ENCODE peak calls at places on chromosomes 12 and 14, in nine cellular contexts. One of them, this sample, is unnamed.

GRCh38 chr12:98870521-98870920 is 225.4 kb downstream of the APAF1 start:
- DNase-seq in MM.1S: no peak
- DNase-seq in endodermal cell: peak; percentile 76
- DNase-seq in dorsolateral prefrontal cortex: peak; percentile 63
- DNase-seq in mucosa of descending colon: no peak
- DNase-seq in cardiac muscle cell: no peak
- DNase-seq in fibroblast of pulmonary artery: no peak
- DNase-seq in astrocyte: no peak
- DNase-seq in CD8-positive, alpha-beta T cell: no peak
- DNase-seq in this sample: no peak

GRCh38 chr14:22602853-22603252 is 4.8 kb downstream of the ABHD4 start:
- DNase-seq in dorsolateral prefrontal cortex: no peak
- DNase-seq in mucosa of descending colon: no peak
- DNase-seq in MM.1S: no peak
- DNase-seq in endodermal cell: no peak
- DNase-seq in CD8-positive, alpha-beta T cell: no peak
- DNase-seq in fibroblast of pulmonary artery: no peak
- DNase-seq in cardiac muscle cell: no peak
- DNase-seq in astrocyte: no peak
- DNase-seq in this sample: no peak

GRCh38 chr12:124041907-124042306 is 68.9 kb downstream of the ZNF664 start:
- DNase-seq in dorsolateral prefrontal cortex: no peak
- DNase-seq in mucosa of descending colon: no peak
- DNase-seq in cardiac muscle cell: no peak
- DNase-seq in astrocyte: no peak
- DNase-seq in fibroblast of pulmonary artery: no peak
- DNase-seq in CD8-positive, alpha-beta T cell: no peak
- DNase-seq in MM.1S: no peak
- DNase-seq in endodermal cell: no peak
- DNase-seq in this sample: no peak

GRCh38 chr12:99767809-99768208 is 120.3 kb downstream of the GARIN6 start:
- DNase-seq in astrocyte: peak; percentile 1
- DNase-seq in fibroblast of pulmonary artery: peak; percentile 37
- DNase-seq in MM.1S: peak; percentile 43
- DNase-seq in CD8-positive, alpha-beta T cell: no peak
- DNase-seq in cardiac muscle cell: peak; percentile 16
- DNase-seq in endodermal cell: no peak
- DNase-seq in mucosa of descending colon: no peak
- DNase-seq in dorsolateral prefrontal cortex: no peak
- DNase-seq in this sample: peak; percentile 23

GRCh38 chr12:11853126-11853525 is 203.7 kb downstream of the ETV6 start:
- DNase-seq in mucosa of descending colon: peak; percentile 64
- DNase-seq in cardiac muscle cell: no peak
- DNase-seq in astrocyte: no peak
- DNase-seq in MM.1S: no peak
- DNase-seq in dorsolateral prefrontal cortex: no peak
- DNase-seq in endodermal cell: no peak
- DNase-seq in CD8-positive, alpha-beta T cell: no peak
- DNase-seq in fibroblast of pulmonary artery: no peak
- DNase-seq in this sample: no peak

GRCh38 chr14:103607039-103607668 is 21.9 kb upstream of the KLC1 start:
- DNase-seq in dorsolateral prefrontal cortex: peak; percentile 76
- DNase-seq in fibroblast of pulmonary artery: peak; percentile 90
- DNase-seq in CD8-positive, alpha-beta T cell: peak; percentile 71
- DNase-seq in endodermal cell: peak; percentile 65
- DNase-seq in MM.1S: peak; percentile 86
- DNase-seq in mucosa of descending colon: peak; percentile 77
- DNase-seq in cardiac muscle cell: peak; percentile 23
- DNase-seq in astrocyte: peak; percentile 92
- DNase-seq in this sample: peak; percentile 90

GRCh38 chr12:115872212-115872611 is 405.3 kb downstream of the MED13L start:
- DNase-seq in cardiac muscle cell: no peak
- DNase-seq in astrocyte: no peak
- DNase-seq in endodermal cell: peak; percentile 60
- DNase-seq in fibroblast of pulmonary artery: no peak
- DNase-seq in mucosa of descending colon: no peak
- DNase-seq in CD8-positive, alpha-beta T cell: no peak
- DNase-seq in dorsolateral prefrontal cortex: no peak
- DNase-seq in MM.1S: no peak
- DNase-seq in this sample: no peak

GRCh38 chr12:105980533-105980932 is 158.2 kb downstream of the NUAK1 start:
- DNase-seq in CD8-positive, alpha-beta T cell: no peak
- DNase-seq in fibroblast of pulmonary artery: no peak
- DNase-seq in astrocyte: no peak
- DNase-seq in MM.1S: no peak
- DNase-seq in mucosa of descending colon: no peak
- DNase-seq in cardiac muscle cell: no peak
- DNase-seq in dorsolateral prefrontal cortex: no peak
- DNase-seq in endodermal cell: peak; percentile 58
- DNase-seq in this sample: no peak

GRCh38 chr12:53623986-53624385 is 2.2 kb downstream of the ATF7 start:
- DNase-seq in endodermal cell: no peak
- DNase-seq in astrocyte: peak; percentile 59
- DNase-seq in mucosa of descending colon: peak; percentile 30
- DNase-seq in cardiac muscle cell: peak; percentile 23
- DNase-seq in MM.1S: no peak
- DNase-seq in dorsolateral prefrontal cortex: no peak
- DNase-seq in CD8-positive, alpha-beta T cell: no peak
- DNase-seq in fibroblast of pulmonary artery: peak; percentile 66
- DNase-seq in this sample: no peak

GRCh38 chr14:79540394-79540793 is 670.9 kb downstream of the DIO2 start:
- DNase-seq in cardiac muscle cell: no peak
- DNase-seq in MM.1S: no peak
- DNase-seq in CD8-positive, alpha-beta T cell: no peak
- DNase-seq in dorsolateral prefrontal cortex: no peak
- DNase-seq in astrocyte: no peak
- DNase-seq in mucosa of descending colon: no peak
- DNase-seq in fibroblast of pulmonary artery: no peak
- DNase-seq in endodermal cell: no peak
- DNase-seq in this sample: no peak

GRCh38 chr14:79542121-79542520 is 669.2 kb downstream of the DIO2 start:
- DNase-seq in MM.1S: no peak
- DNase-seq in CD8-positive, alpha-beta T cell: no peak
- DNase-seq in cardiac muscle cell: no peak
- DNase-seq in endodermal cell: no peak
- DNase-seq in mucosa of descending colon: no peak
- DNase-seq in dorsolateral prefrontal cortex: no peak
- DNase-seq in astrocyte: peak; percentile 54
- DNase-seq in fibroblast of pulmonary artery: peak; percentile 40
- DNase-seq in this sample: no peak

GRCh38 chr14:79544671-79545070 is 666.6 kb downstream of the DIO2 start:
- DNase-seq in astrocyte: peak; percentile 98
- DNase-seq in mucosa of descending colon: no peak
- DNase-seq in cardiac muscle cell: no peak
- DNase-seq in CD8-positive, alpha-beta T cell: no peak
- DNase-seq in fibroblast of pulmonary artery: peak; percentile 45
- DNase-seq in endodermal cell: no peak
- DNase-seq in MM.1S: no peak
- DNase-seq in dorsolateral prefrontal cortex: no peak
- DNase-seq in this sample: no peak

GRCh38 chr14:79543348-79543747 is 668.0 kb downstream of the DIO2 start:
- DNase-seq in CD8-positive, alpha-beta T cell: no peak
- DNase-seq in fibroblast of pulmonary artery: no peak
- DNase-seq in dorsolateral prefrontal cortex: no peak
- DNase-seq in endodermal cell: no peak
- DNase-seq in astrocyte: no peak
- DNase-seq in MM.1S: no peak
- DNase-seq in mucosa of descending colon: no peak
- DNase-seq in cardiac muscle cell: no peak
- DNase-seq in this sample: no peak

DNA sequence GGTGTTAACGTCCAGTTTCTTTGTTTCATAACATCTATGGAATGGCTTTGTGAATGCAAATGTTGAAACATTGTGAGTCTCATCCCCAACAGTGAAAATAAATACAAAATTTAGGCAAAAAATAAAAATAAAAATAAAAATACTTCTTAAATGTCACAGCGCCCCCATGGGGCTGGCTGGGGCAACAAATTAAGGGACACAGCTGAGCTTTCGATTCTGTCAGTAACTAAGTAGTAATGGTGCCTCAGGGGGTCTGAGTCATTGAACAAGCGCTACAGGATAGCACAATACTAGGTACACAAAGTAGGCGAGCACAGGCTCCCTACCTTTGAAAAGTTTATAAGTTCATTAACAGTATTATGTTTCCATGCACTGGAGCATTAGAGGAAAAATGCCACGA is 667.3 kb downstream of the DIO2 start:
- DNase-seq in mucosa of descending colon: peak; percentile 2
- DNase-seq in cardiac muscle cell: peak; percentile 43
- DNase-seq in fibroblast of pulmonary artery: peak; percentile 59
- DNase-seq in dorsolateral prefrontal cortex: no peak
- DNase-seq in MM.1S: no peak
- DNase-seq in endodermal cell: peak; percentile 83
- DNase-seq in astrocyte: peak; percentile 27
- DNase-seq in CD8-positive, alpha-beta T cell: no peak
- DNase-seq in this sample: peak; percentile 31
- TF ChIP-seq CTCF in mucosa of descending colon: no peak
- TF ChIP-seq CTCF in cardiac muscle cell: peak; percentile 52
- TF ChIP-seq CTCF in fibroblast of pulmonary artery: peak; percentile 66
- TF ChIP-seq CTCF in dorsolateral prefrontal cortex: no peak
- TF ChIP-seq CTCF in MM.1S: no peak
- TF ChIP-seq CTCF in endodermal cell: peak; percentile 97
- TF ChIP-seq CTCF in astrocyte: peak; percentile 84
- TF ChIP-seq CTCF in CD8-positive, alpha-beta T cell: no peak
- TF ChIP-seq CTCF in this sample: peak; percentile 31

DNA sequence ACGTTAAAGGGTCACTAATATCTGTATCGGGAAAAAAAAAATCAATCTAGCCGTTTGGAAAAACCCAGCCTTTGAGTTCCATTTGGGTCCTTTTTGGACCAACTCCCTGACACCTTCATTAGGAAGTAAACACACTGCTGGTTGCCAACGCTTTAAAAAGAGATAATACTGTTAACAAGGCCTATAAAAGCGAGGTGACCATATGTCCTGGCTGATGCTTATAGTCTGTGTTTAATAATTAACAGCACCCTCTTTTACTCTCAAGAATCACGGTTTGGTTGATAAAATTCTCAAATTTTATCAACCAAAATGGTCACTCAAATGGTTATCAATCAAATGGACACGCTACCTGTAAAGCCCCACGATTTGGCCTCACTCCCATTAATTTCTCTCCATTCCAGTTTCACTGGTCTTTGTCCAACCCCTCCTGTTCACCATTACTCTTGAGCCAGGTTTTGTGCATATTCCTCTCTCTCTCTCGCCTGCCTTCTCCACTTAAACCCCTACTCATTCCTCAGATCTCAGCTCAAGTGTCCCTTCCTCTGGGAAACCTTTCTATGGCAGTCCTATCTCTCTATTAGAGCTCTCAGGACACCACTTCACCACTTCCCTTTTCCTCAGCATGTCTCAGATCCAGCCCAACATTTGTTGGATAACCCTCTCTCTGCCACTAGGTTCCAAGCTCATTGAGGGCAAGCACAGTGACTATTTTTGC is 9.5 kb downstream of the BTG1 start:
- DNase-seq in astrocyte: no peak
- DNase-seq in dorsolateral prefrontal cortex: no peak
- DNase-seq in endodermal cell: no peak
- DNase-seq in MM.1S: peak; percentile 4
- DNase-seq in fibroblast of pulmonary artery: no peak
- DNase-seq in mucosa of descending colon: no peak
- DNase-seq in CD8-positive, alpha-beta T cell: no peak
- DNase-seq in cardiac muscle cell: peak; percentile 64
- DNase-seq in this sample: no peak
- H3K4me3 ChIP-seq in astrocyte: no peak overlapping the region
- H3K4me3 ChIP-seq in dorsolateral prefrontal cortex: no peak overlapping the region
- H3K4me3 ChIP-seq in endodermal cell: no peak overlapping the region
- H3K4me3 ChIP-seq in MM.1S: no peak overlapping the region
- H3K4me3 ChIP-seq in fibroblast of pulmonary artery: no peak overlapping the region
- H3K4me3 ChIP-seq in mucosa of descending colon: no peak overlapping the region
- H3K4me3 ChIP-seq in CD8-positive, alpha-beta T cell: peak overlapping the region; percentile 66
- H3K4me3 ChIP-seq in cardiac muscle cell: no peak overlapping the region
- H3K4me3 ChIP-seq in this sample: peak overlapping the region; percentile 97

DNA sequence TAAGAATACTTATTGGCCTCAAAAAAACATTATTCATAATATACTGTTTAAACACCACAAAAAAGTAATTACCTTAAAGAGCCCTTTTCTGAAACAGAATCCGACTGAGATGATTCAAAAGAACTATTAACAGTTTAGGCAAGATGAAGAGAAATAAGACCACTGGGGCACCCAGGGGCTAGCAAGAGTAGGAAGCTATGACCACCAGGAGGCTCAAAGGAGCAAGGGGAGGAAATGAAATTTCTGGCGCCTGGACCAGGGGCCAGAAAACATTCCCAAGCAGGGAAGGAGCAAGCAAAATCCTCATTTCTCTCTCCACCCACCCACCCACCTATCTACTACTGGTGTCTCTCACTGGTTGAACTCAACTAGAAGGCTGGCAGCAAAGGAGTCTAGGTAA is 6.3 kb upstream of the DCAF4 start:
- DNase-seq in endodermal cell: peak; percentile 56
- DNase-seq in astrocyte: no peak
- DNase-seq in fibroblast of pulmonary artery: no peak
- DNase-seq in dorsolateral prefrontal cortex: no peak
- DNase-seq in mucosa of descending colon: no peak
- DNase-seq in CD8-positive, alpha-beta T cell: no peak
- DNase-seq in cardiac muscle cell: no peak
- DNase-seq in MM.1S: no peak
- DNase-seq in this sample: no peak
- TF ChIP-seq CTCF in endodermal cell: peak; percentile 72
- TF ChIP-seq CTCF in astrocyte: no peak
- TF ChIP-seq CTCF in fibroblast of pulmonary artery: peak; percentile 18
- TF ChIP-seq CTCF in dorsolateral prefrontal cortex: no peak
- TF ChIP-seq CTCF in mucosa of descending colon: no peak
- TF ChIP-seq CTCF in CD8-positive, alpha-beta T cell: no peak
- TF ChIP-seq CTCF in cardiac muscle cell: peak; percentile 21
- TF ChIP-seq CTCF in MM.1S: no peak
- TF ChIP-seq CTCF in this sample: no peak

GRCh38 chr14:68793734-68794129 is 865 bp upstream of the ZFP36L1 start:
- DNase-seq in fibroblast of pulmonary artery: no peak
- DNase-seq in endodermal cell: peak; percentile 57
- DNase-seq in CD8-positive, alpha-beta T cell: no peak
- DNase-seq in astrocyte: no peak
- DNase-seq in dorsolateral prefrontal cortex: no peak
- DNase-seq in cardiac muscle cell: no peak
- DNase-seq in MM.1S: peak; percentile 10
- DNase-seq in mucosa of descending colon: no peak
- DNase-seq in this sample: no peak

GRCh38 chr14:68794130-68794855 is 1.4 kb upstream of the ZFP36L1 start:
- DNase-seq in fibroblast of pulmonary artery: peak; percentile 96
- DNase-seq in endodermal cell: peak; percentile 81
- DNase-seq in astrocyte: peak; percentile 93
- DNase-seq in MM.1S: peak; percentile 68
- DNase-seq in cardiac muscle cell: peak; percentile 62
- DNase-seq in dorsolateral prefrontal cortex: peak; percentile 38
- DNase-seq in CD8-positive, alpha-beta T cell: peak; percentile 85
- DNase-seq in mucosa of descending colon: peak; percentile 83
- DNase-seq in this sample: peak; percentile 89

GRCh38 chr14:68791078-68791983 is 1.5 kb downstream of the ZFP36L1 start:
- DNase-seq in MM.1S: no peak
- DNase-seq in CD8-positive, alpha-beta T cell: no peak
- DNase-seq in mucosa of descending colon: peak; percentile 47
- DNase-seq in cardiac muscle cell: no peak
- DNase-seq in fibroblast of pulmonary artery: peak; percentile 39
- DNase-seq in endodermal cell: peak; percentile 69
- DNase-seq in astrocyte: no peak
- DNase-seq in dorsolateral prefrontal cortex: no peak
- DNase-seq in this sample: no peak

GRCh38 chr14:68792022-68792829 is 641 bp downstream of the ZFP36L1 start:
- DNase-seq in cardiac muscle cell: no peak
- DNase-seq in MM.1S: peak; percentile 36
- DNase-seq in fibroblast of pulmonary artery: no peak
- DNase-seq in mucosa of descending colon: peak; percentile 51
- DNase-seq in dorsolateral prefrontal cortex: no peak
- DNase-seq in astrocyte: no peak
- DNase-seq in endodermal cell: peak; percentile 67
- DNase-seq in CD8-positive, alpha-beta T cell: peak; percentile 72
- DNase-seq in this sample: peak; percentile 66

GRCh38 chr14:68792830-68793733 is at the start of gene ZFP36L1:
- DNase-seq in fibroblast of pulmonary artery: peak; percentile 99
- DNase-seq in CD8-positive, alpha-beta T cell: peak; percentile 93
- DNase-seq in dorsolateral prefrontal cortex: peak; percentile 57
- DNase-seq in astrocyte: peak; percentile 90
- DNase-seq in endodermal cell: peak; percentile 97
- DNase-seq in mucosa of descending colon: peak; percentile 96
- DNase-seq in cardiac muscle cell: peak; percentile 92
- DNase-seq in MM.1S: peak; percentile 79
- DNase-seq in this sample: peak; percentile 96
- H3K4me3 ChIP-seq in fibroblast of pulmonary artery: peak within 1 kb of the TSS; percentile 100
- H3K4me3 ChIP-seq in CD8-positive, alpha-beta T cell: peak within 1 kb of the TSS; percentile 94
- H3K4me3 ChIP-seq in dorsolateral prefrontal cortex: peak within 1 kb of the TSS; percentile 73
- H3K4me3 ChIP-seq in astrocyte: peak within 1 kb of the TSS; percentile 97
- H3K4me3 ChIP-seq in endodermal cell: peak within 1 kb of the TSS; percentile 94
- H3K4me3 ChIP-seq in mucosa of descending colon: peak within 1 kb of the TSS; percentile 76
- H3K4me3 ChIP-seq in cardiac muscle cell: peak within 1 kb of the TSS; percentile 77
- H3K4me3 ChIP-seq in MM.1S: peak within 1 kb of the TSS; percentile 88
- H3K4me3 ChIP-seq in this sample: peak within 1 kb of the TSS; percentile 59

This sample was measured in GM12865.